ENCODE peak calls at places on chromosomes 2 and 18, in nine cellular contexts. D is skeletal muscle cell; M is Karpas-422; S is NCI-H1105; F is astrocyte of the spinal cord; J is B cell; L is naive thymus-derived CD8-positive, alpha-beta T cell; E is NCI-H345; A is AML-193. G is an unnamed sample.

GRCh38 chr18:5527603-5528002 is 16.2 kb downstream of the EPB41L3 start:
- DNase-seq in F (peak), D (peak), J (no peak), A (no peak), S (no peak), M (no peak), L (no peak), E (no peak), G (peak)

GRCh38 chr18:74598350-74599001 is 806 bp downstream of the ZNF407 start:
- DNase-seq in F (peak), M (peak), L (peak), E (peak), J (peak), A (peak), S (peak), D (no peak), G (peak)

GRCh38 chr2:8478133-8478793 is 203.6 kb upstream of the ID2 start:
- DNase-seq in L (no peak), M (peak), F (no peak), S (no peak), A (peak), D (no peak), E (no peak), J (no peak), G (no peak)

GRCh38 chr18:74897971-74898657 is 300.4 kb downstream of the ZNF407 start:
- DNase-seq in J (no peak), L (no peak), M (no peak), D (no peak), F (peak), A (no peak), S (no peak), E (no peak), G (peak)

GRCh38 chr2:39281391-39281790 is 37.6 kb upstream of the CDKL4 start:
- DNase-seq in M (no peak), J (no peak), D (no peak), A (no peak), L (no peak), F (no peak), S (no peak), E (no peak), G (no peak)

GRCh38 chr18:12336251-12336650 is 28.2 kb downstream of the TUBB6 start:
- DNase-seq in A (no peak), F (no peak), D (no peak), M (no peak), J (no peak), L (no peak), S (no peak), E (no peak), G (peak)

GRCh38 chr2:202378661-202379338 is 2.7 kb downstream of the BMPR2 start:
- DNase-seq in E (no peak), L (no peak), M (no peak), J (no peak), S (no peak), F (peak), D (no peak), A (no peak), G (no peak)

GRCh38 chr2:149141046-149141445 is 102.5 kb downstream of the LYPD6B start:
- DNase-seq in S (no peak), D (no peak), F (no peak), J (no peak), L (no peak), M (no peak), E (no peak), A (no peak), G (peak)

GRCh38 chr2:234496442-234496834 is 443 bp downstream of the ARL4C start:
- DNase-seq in S (no peak), F (peak), D (no peak), J (no peak), A (no peak), E (peak), M (no peak), L (peak), G (peak)

GRCh38 chr2:28287261-28287915 is 105.3 kb upstream of the FOSL2 start:
- DNase-seq in F (no peak), A (no peak), D (no peak), M (no peak), L (no peak), S (no peak), J (no peak), E (no peak), G (no peak)

GRCh38 chr2:128365217-128365905 is 46.7 kb upstream of the HS6ST1 start:
- DNase-seq in F (no peak), A (no peak), E (no peak), D (no peak), J (no peak), S (no peak), L (no peak), M (no peak), G (no peak)

GRCh38 chr2:188695953-188696352 is 278.2 kb upstream of the COL3A1 start:
- DNase-seq in D (peak), J (no peak), L (no peak), S (no peak), A (no peak), F (peak), E (no peak), M (no peak), G (no peak)

GRCh38 chr2:190415794-190416729 is 7.9 kb downstream of the MFSD6 start:
- DNase-seq in J (no peak), E (no peak), S (no peak), M (peak), D (no peak), F (no peak), L (no peak), A (no peak), G (peak)

GRCh38 chr2:167509585-167509984 is 621.3 kb downstream of the XIRP2 start:
- DNase-seq in E (peak), L (no peak), A (no peak), M (no peak), F (peak), J (no peak), D (peak), S (peak), G (peak)

GRCh38 chr2:184765048-184765881 is 166.9 kb downstream of the ZNF804A start:
- DNase-seq in M (no peak), F (peak), E (no peak), L (no peak), S (no peak), A (no peak), D (no peak), J (no peak), G (no peak)

GRCh38 chr2:85477884-85478283 is 59.4 kb downstream of the SH2D6 start:
- DNase-seq in D (no peak), A (no peak), F (no peak), M (no peak), L (no peak), E (no peak), S (no peak), J (no peak), G (no peak)

GRCh38 chr2:63840081-63840784 is 1.5 kb upstream of the UGP2 start:
- DNase-seq in E (peak), A (peak), J (peak), M (peak), D (no peak), F (peak), S (no peak), L (no peak), G (peak)

G was measured in NCI-H69.